ENCODE peak calls at places on chromosomes 6 and 20, in four cellular contexts. K, W, R and B are unnamed samples.

GRCh38 chr20:46708172-46708860 is 1.1 kb upstream of the SLC2A10 start:
- DNase-seq in W (peak), K (no peak), R (no peak), B (peak)

GRCh38 chr20:819680-820327 is 13.7 kb upstream of the FAM110A start:
- DNase-seq in W (no peak), K (no peak), R (no peak), B (no peak)

GRCh38 chr6:39565948-39566347 is 159.3 kb downstream of the KIF6 start:
- DNase-seq in K (no peak), W (no peak), R (no peak), B (no peak)

GRCh38 chr6:117840541-117840983 is 66.5 kb upstream of the SLC35F1 start:
- DNase-seq in R (peak), W (no peak), K (peak), B (peak)

GRCh38 chr20:47320990-47321805 is 35.3 kb downstream of the ZMYND8 start:
- DNase-seq in K (peak), R (no peak), W (peak), B (peak)

GRCh38 chr6:158231551-158232444 is 63.6 kb downstream of the GTF2H5 start:
- DNase-seq in R (peak), K (peak), W (peak), B (peak)

GRCh38 chr6:78607188-78607587 is 260.2 kb upstream of the IRAK1BP1 start:
- DNase-seq in K (no peak), R (no peak), W (no peak), B (no peak)

GRCh38 chr6:111503194-111503593 is 20.2 kb upstream of the REV3L start:
- DNase-seq in R (peak), K (no peak), W (no peak), B (no peak)

GRCh38 chr20:46965477-46965876 is 70.8 kb downstream of the EYA2 start:
- DNase-seq in K (no peak), R (no peak), W (no peak), B (no peak)

GRCh38 chr6:44222486-44222986 is 859 bp upstream of the SLC29A1 start:
- DNase-seq in K (no peak), W (no peak), R (no peak), B (no peak)

GRCh38 chr6:48542191-48542590 is 431.2 kb upstream of the PTCHD4 start:
- DNase-seq in R (no peak), W (no peak), K (no peak), B (no peak)

GRCh38 chr6:113690255-113690956 is 166.7 kb upstream of the MARCKS start:
- DNase-seq in K (no peak), W (no peak), R (peak), B (no peak)

GRCh38 chr20:50754420-50754819 is 23.0 kb downstream of the PARD6B start:
- DNase-seq in R (no peak), K (no peak), W (no peak), B (no peak)

GRCh38 chr6:40996591-40997247 is 42.3 kb downstream of the UNC5CL start:
- DNase-seq in K (peak), W (peak), R (no peak), B (peak)

GRCh38 chr20:10802201-10802600 is 128.4 kb upstream of the JAG1 start:
- DNase-seq in K (no peak), R (no peak), W (no peak), B (no peak)

GRCh38 chr20:62252342-62252966 is 14.1 kb downstream of the OSBPL2 start:
- DNase-seq in K (no peak), R (no peak), W (no peak), B (no peak)

GRCh38 chr6:127267742-127268588 is 1.3 kb downstream of the RNF146 start:
- DNase-seq in R (no peak), W (no peak), K (peak), B (no peak)

GRCh38 chr6:148709577-148709976 is 37.3 kb upstream of the UST start:
- DNase-seq in R (no peak), K (no peak), W (no peak), B (no peak)